ENCODE peak calls at places on chromosome X, in four cellular contexts. One of them, this sample, is unnamed.

GRCh38 chrX:8743126-8743732 is 11.3 kb upstream of the ANOS1 start:
- DNase-seq in DMS153: no peak
- DNase-seq in AG08396: peak
- DNase-seq in substantia nigra: no peak
- DNase-seq in this sample: peak

GRCh38 chrX:153884136-153885076 is 1.6 kb downstream of the L1CAM start:
- DNase-seq in DMS153: no peak
- DNase-seq in AG08396: no peak
- DNase-seq in substantia nigra: no peak
- DNase-seq in this sample: no peak

GRCh38 chrX:130083656-130084382 is 26.5 kb downstream of the ELF4 start:
- DNase-seq in DMS153: no peak
- DNase-seq in AG08396: no peak
- DNase-seq in substantia nigra: no peak
- DNase-seq in this sample: no peak

GRCh38 chrX:128020701-128021100 is 31.5 kb downstream of the ACTRT1 start:
- DNase-seq in DMS153: peak
- DNase-seq in AG08396: no peak
- DNase-seq in substantia nigra: no peak
- DNase-seq in this sample: no peak

GRCh38 chrX:20116575-20117240 is at the start of gene MAP7D2:
- DNase-seq in DMS153: no peak
- DNase-seq in AG08396: peak
- DNase-seq in substantia nigra: no peak
- DNase-seq in this sample: peak

GRCh38 chrX:72738396-72738795 is 24.3 kb upstream of the PHKA1 start:
- DNase-seq in DMS153: no peak
- DNase-seq in AG08396: no peak
- DNase-seq in substantia nigra: no peak
- DNase-seq in this sample: no peak

GRCh38 chrX:132591719-132592275 is 103.0 kb upstream of the MBNL3 start:
- DNase-seq in DMS153: peak
- DNase-seq in AG08396: no peak
- DNase-seq in substantia nigra: no peak
- DNase-seq in this sample: no peak

GRCh38 chrX:47047989-47048388 is 30.3 kb upstream of the RGN start:
- DNase-seq in DMS153: no peak
- DNase-seq in AG08396: no peak
- DNase-seq in substantia nigra: no peak
- DNase-seq in this sample: no peak

GRCh38 chrX:132375941-132376340 is 112.9 kb downstream of the MBNL3 start:
- DNase-seq in DMS153: no peak
- DNase-seq in AG08396: peak
- DNase-seq in substantia nigra: no peak
- DNase-seq in this sample: no peak

GRCh38 chrX:14509325-14510057 is 19.8 kb upstream of the GLRA2 start:
- DNase-seq in DMS153: no peak
- DNase-seq in AG08396: no peak
- DNase-seq in substantia nigra: no peak
- DNase-seq in this sample: no peak

GRCh38 chrX:70033348-70033747 is 16.4 kb downstream of the AWAT2 start:
- DNase-seq in DMS153: peak
- DNase-seq in AG08396: peak
- DNase-seq in substantia nigra: peak
- DNase-seq in this sample: peak

GRCh38 chrX:135178636-135179035 is 7.4 kb upstream of the CT55 start:
- DNase-seq in DMS153: no peak
- DNase-seq in AG08396: no peak
- DNase-seq in substantia nigra: no peak
- DNase-seq in this sample: no peak

GRCh38 chrX:18701621-18702361 is 5.7 kb upstream of the PPEF1 start:
- DNase-seq in DMS153: no peak
- DNase-seq in AG08396: no peak
- DNase-seq in substantia nigra: no peak
- DNase-seq in this sample: no peak

GRCh38 chrX:8037593-8038348 is 110.6 kb upstream of the PNPLA4 start:
- DNase-seq in DMS153: peak
- DNase-seq in AG08396: no peak
- DNase-seq in substantia nigra: no peak
- DNase-seq in this sample: no peak

GRCh38 chrX:9374537-9374936 is 90.3 kb upstream of the TBL1X start:
- DNase-seq in DMS153: no peak
- DNase-seq in AG08396: no peak
- DNase-seq in substantia nigra: no peak
- DNase-seq in this sample: no peak

GRCh38 chrX:16076834-16077233 is 46.5 kb upstream of the GRPR start:
- DNase-seq in DMS153: no peak
- DNase-seq in AG08396: no peak
- DNase-seq in substantia nigra: no peak
- DNase-seq in this sample: no peak

GRCh38 chrX:119041175-119041574 is 31.6 kb upstream of the CT47C1 start:
- DNase-seq in DMS153: no peak
- DNase-seq in AG08396: peak
- DNase-seq in substantia nigra: no peak
- DNase-seq in this sample: no peak

GRCh38 chrX:97021680-97022079 is 138.0 kb downstream of the RPA4 start:
- DNase-seq in DMS153: no peak
- DNase-seq in AG08396: no peak
- DNase-seq in substantia nigra: no peak
- DNase-seq in this sample: no peak

GRCh38 chrX:2962346-2962745 is 33.2 kb upstream of the ARSD start:
- DNase-seq in DMS153: no peak
- DNase-seq in AG08396: no peak
- DNase-seq in substantia nigra: no peak
- DNase-seq in this sample: no peak

GRCh38 chrX:4185086-4185485 is 471.6 kb upstream of the PRKX start:
- DNase-seq in DMS153: no peak
- DNase-seq in AG08396: no peak
- DNase-seq in substantia nigra: no peak
- DNase-seq in this sample: no peak

GRCh38 chrX:41589634-41590270 is 99.0 kb upstream of the GPR34 start:
- DNase-seq in DMS153: no peak
- DNase-seq in AG08396: no peak
- DNase-seq in substantia nigra: no peak
- DNase-seq in this sample: no peak

This sample was measured in neural crest cell.